ENCODE peak calls at places on chromosomes 7 and 10, in four cellular contexts. A, P, X and R are unnamed samples.

GRCh38 chr10:131666091-131666490 is 234.7 kb upstream of the PPP2R2D start:
- DNase-seq in P (no peak), X (no peak), A (no peak), R (no peak)

GRCh38 chr7:30740417-30741181 is 11.3 kb upstream of the INMT start:
- DNase-seq in P (peak), A (peak), X (peak), R (peak)

GRCh38 chr10:113264333-113265131 is 288.3 kb upstream of the HABP2 start:
- DNase-seq in P (peak), X (no peak), A (no peak), R (no peak)

GRCh38 chr10:109022417-109023049 is 900.8 kb downstream of the XPNPEP1 start:
- DNase-seq in A (no peak), X (no peak), P (no peak), R (no peak)

GRCh38 chr7:44327981-44328380 is 2.6 kb upstream of the CAMK2B start:
- DNase-seq in A (no peak), P (no peak), X (no peak), R (no peak)

GRCh38 chr7:30713397-30713796 is 31.1 kb upstream of the CRHR2 start:
- DNase-seq in A (no peak), P (no peak), X (peak), R (no peak)

GRCh38 chr7:45202618-45203017 is 45.0 kb downstream of the RAMP3 start:
- DNase-seq in P (no peak), X (no peak), A (no peak), R (no peak)

GRCh38 chr7:26857534-26858228 is 6.7 kb downstream of the SKAP2 start:
- DNase-seq in P (peak), X (peak), A (peak), R (peak)

GRCh38 chr7:83832009-83832408 is 183.1 kb upstream of the SEMA3E start:
- DNase-seq in P (no peak), X (peak), A (no peak), R (no peak)

GRCh38 chr7:149879271-149879711 is 5.5 kb downstream of the ATP6V0E2 start:
- DNase-seq in A (no peak), P (no peak), X (no peak), R (no peak)

GRCh38 chr7:29970158-29970557 is 19.4 kb downstream of the SCRN1 start:
- DNase-seq in P (no peak), X (no peak), A (no peak), R (no peak)

GRCh38 chr7:102872460-102872859 is 40.3 kb upstream of the LRRC17 start:
- DNase-seq in X (no peak), A (no peak), P (no peak), R (no peak)

GRCh38 chr10:61900829-61901783 is at the start of gene ARID5B:
- DNase-seq in A (peak), X (peak), P (peak), R (no peak)

GRCh38 chr7:95525503-95525902 is 39.8 kb downstream of the ASB4 start:
- DNase-seq in P (no peak), A (no peak), X (no peak), R (no peak)

GRCh38 chr10:120186506-120186905 is 270.5 kb upstream of the PLPP4 start:
- DNase-seq in A (no peak), X (no peak), P (no peak), R (no peak)

GRCh38 chr10:103812004-103812403 is 43.4 kb downstream of the SH3PXD2A start:
- DNase-seq in P (peak), A (peak), X (no peak), R (no peak)

GRCh38 chr10:26513101-26513500 is 75.0 kb downstream of the APBB1IP start:
- DNase-seq in X (no peak), A (no peak), P (no peak), R (no peak)

GRCh38 chr7:5428470-5429252 is 5.0 kb upstream of the TNRC18 start:
- DNase-seq in X (peak), A (peak), P (peak), R (no peak)

GRCh38 chr7:5431485-5432118 is 8.0 kb upstream of the TNRC18 start:
- DNase-seq in X (no peak), A (no peak), P (no peak), R (no peak)

GRCh38 chr7:5430612-5430947 is 6.9 kb upstream of the TNRC18 start:
- DNase-seq in X (no peak), P (no peak), A (no peak), R (no peak)

GRCh38 chr7:5429857-5430611 is 6.4 kb upstream of the TNRC18 start:
- DNase-seq in A (peak), P (peak), X (no peak), R (no peak)

DNA sequence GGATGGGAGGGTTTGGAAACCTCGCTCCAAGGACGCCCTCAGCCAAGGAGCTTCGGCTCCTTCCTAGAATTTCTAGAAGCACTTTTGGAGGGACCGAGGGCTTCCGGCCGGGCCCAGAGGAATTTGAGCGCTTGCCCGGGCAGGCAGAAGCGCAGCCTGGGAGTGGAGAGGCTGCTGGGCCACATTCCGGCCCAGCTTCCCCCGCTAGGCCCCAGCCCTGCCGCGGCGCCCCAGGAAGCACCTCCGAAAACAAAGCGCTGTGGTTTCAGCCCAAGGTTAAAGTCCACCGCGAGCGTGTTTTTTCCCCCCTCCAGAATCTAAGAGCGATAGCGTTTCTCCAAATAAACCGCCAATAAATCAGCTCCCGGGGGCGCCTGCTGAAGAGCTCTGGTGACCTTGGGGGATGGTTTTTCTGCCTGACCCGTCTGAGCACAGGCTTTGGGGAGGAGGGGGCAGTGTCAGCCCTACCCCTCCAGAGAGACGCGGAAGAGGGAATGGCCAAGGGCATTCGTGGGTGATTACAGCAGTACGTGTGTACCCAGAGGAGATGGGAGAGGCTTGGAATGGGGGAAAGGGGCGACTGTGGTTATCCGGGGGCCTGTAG is 5.7 kb upstream of the TNRC18 start:
- DNase-seq in P (peak), A (peak), X (peak), R (no peak)
- TF ChIP-seq POLR2A in P (no peak), A (no peak), X (peak), R (no peak)

DNA sequence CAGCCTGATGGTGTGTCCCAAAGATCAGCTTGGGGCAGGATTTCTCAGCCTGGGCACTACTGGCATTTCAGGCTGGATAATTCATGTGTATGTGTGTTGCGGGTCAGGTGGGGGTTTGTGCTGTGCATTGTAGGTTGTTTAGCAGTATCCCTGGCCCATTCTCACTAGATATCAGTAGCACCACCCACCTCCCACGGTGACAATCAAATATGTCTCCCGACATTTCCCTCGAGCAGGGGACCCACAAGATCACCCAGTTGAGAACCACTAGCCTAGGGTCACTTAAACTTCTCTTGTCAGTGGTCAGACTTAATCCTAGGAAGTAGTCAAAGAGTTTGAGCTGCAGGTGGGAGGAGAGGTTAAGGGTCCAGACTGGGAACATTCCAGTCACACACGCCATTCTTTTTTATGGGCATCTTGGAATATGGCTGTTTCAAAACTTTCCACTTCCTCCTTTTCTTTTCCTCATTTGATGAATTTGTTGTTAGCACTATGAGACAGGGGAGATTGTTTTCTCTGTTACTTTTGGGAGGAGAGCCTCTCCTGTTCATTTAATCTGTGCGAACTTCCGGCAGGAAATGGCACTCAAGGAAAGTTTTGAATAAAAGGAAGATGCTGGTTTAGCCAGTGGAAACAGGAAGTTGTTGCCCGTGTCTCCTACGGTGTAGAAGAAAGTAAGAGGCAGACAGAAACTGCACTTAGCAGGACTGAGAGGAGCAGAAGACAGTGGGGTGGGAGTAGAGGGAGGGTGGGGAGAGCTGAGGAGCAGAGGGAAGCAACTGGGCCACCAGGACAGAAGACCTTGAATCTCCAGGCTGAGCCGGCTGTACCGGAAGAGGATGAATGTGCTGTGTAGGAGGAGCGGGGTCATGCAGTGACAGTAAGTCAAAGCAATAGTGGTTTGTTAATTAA is 17.6 kb upstream of the EXOC6 start:
- DNase-seq in P (no peak), X (peak), A (no peak), R (no peak)
- TF ChIP-seq POLR2A in P (no peak), X (no peak), A (no peak), R (no peak)

GRCh38 chr10:92813979-92814378 is 34.3 kb upstream of the EXOC6 start:
- DNase-seq in X (no peak), P (no peak), A (no peak), R (no peak)

GRCh38 chr10:92811986-92812385 is 36.3 kb upstream of the EXOC6 start:
- DNase-seq in X (no peak), P (no peak), A (no peak), R (no peak)

GRCh38 chr10:92810934-92811532 is 37.3 kb upstream of the EXOC6 start:
- DNase-seq in P (no peak), X (no peak), A (no peak), R (no peak)

GRCh38 chr10:92814790-92815189 is 33.5 kb upstream of the EXOC6 start:
- DNase-seq in A (no peak), P (no peak), X (no peak), R (no peak)

DNA sequence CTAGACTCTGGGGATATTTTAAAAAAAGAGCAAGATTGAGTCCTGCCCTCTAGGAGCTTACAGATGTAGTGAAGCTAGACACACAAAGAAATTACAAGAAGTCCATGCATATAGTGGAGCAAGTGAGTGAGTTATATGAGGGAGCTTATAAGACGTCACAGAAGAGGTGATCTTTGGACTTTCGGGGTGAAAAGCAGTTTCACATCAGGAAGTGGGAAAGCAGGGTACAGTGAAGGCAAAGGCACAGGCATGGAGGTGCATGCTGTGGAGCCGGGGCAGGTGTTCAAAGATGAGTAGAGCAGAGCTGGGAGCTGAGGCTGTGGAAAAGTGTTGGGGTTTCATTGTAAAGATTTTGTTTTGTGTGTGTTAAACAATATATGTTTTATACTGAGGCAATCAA is 38.5 kb upstream of the EXOC6 start:
- DNase-seq in X (no peak), A (no peak), P (no peak), R (no peak)
- TF ChIP-seq POLR2A in X (no peak), A (no peak), P (no peak), R (no peak)

GRCh38 chr10:133379152-133379800 is at the start of gene PAOX:
- DNase-seq in A (peak), X (peak), P (peak), R (peak)
- TF ChIP-seq POLR2A in A (peak), X (no peak), P (peak), R (peak)

GRCh38 chr10:87878664-87879459 is 15.4 kb downstream of the PTEN start:
- DNase-seq in X (peak), A (no peak), P (no peak), R (no peak)
- TF ChIP-seq POLR2A in X (no peak), A (no peak), P (no peak), R (no peak)

DNA sequence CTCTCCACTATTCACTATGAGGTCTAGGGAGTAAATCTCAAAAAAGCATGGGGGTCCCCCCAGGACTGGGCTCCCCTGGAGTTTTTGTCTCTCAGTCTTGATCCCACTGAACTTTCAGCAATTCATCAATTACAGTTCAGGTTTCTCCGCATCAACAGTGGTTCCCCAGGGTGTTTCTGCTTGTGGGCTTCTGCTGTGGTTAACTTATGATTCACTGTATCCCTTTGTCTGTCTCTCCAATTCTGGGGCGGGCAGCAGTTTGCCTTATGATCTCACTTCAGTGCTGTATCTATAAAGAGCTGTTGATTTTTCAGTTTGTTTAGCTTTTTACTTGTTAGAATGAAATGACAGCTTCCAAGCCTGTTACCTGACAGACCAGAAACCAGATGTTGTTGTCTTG is 142.6 kb upstream of the CDC14C start:
- DNase-seq in X (peak), P (no peak), A (no peak), R (no peak)
- TF ChIP-seq POLR2A in X (no peak), P (no peak), A (no peak), R (no peak)